ENCODE peak calls at places on chromosomes 11 and 22, in eight cellular contexts. Q is Daoy; L is HCT116; J is NCI-H2081; K is Calu3; M is hepatocyte; T is brain microvascular endothelial cell; A is activated CD4-positive, CD25-positive, alpha-beta regulatory T cell. B is an unnamed sample.

GRCh38 chr11:111733655-111734088 is 32.5 kb downstream of the PPP2R1B start:
- DNase-seq in K (no peak), A (no peak), T (no peak), L (no peak), Q (no peak), J (no peak), M (no peak), B (no peak)

GRCh38 chr11:2913029-2913431 is 16.2 kb downstream of the PHLDA2 start:
- DNase-seq in K (peak), J (no peak), M (peak), L (no peak), T (peak), A (no peak), Q (peak), B (no peak)

GRCh38 chr11:3219281-3219892 is 774 bp upstream of the MRGPRG start:
- DNase-seq in J (no peak), T (no peak), L (no peak), K (no peak), M (no peak), Q (peak), A (no peak), B (no peak)

GRCh38 chr11:88359529-88359928 is 22.0 kb upstream of the CTSC start:
- DNase-seq in K (no peak), L (no peak), Q (no peak), A (no peak), M (no peak), J (no peak), T (no peak), B (no peak)

GRCh38 chr11:38756537-38756936 is 2158.5 kb upstream of the RAG2 start:
- DNase-seq in J (no peak), Q (no peak), L (no peak), A (no peak), K (no peak), T (no peak), M (no peak), B (no peak)

GRCh38 chr11:69200331-69201047 is 44.8 kb downstream of the SMIM38 start:
- DNase-seq in T (no peak), J (no peak), M (no peak), Q (no peak), A (no peak), K (no peak), L (no peak), B (no peak)

GRCh38 chr11:102421262-102421661 is 31.3 kb downstream of the TMEM123 start:
- DNase-seq in L (no peak), K (no peak), M (no peak), Q (no peak), T (no peak), A (no peak), J (peak), B (no peak)

GRCh38 chr11:69116671-69117070 is 39.1 kb upstream of the SMIM38 start:
- DNase-seq in L (no peak), Q (no peak), K (no peak), M (no peak), T (no peak), A (no peak), J (no peak), B (no peak)

GRCh38 chr22:42964994-42965699 is 49.8 kb downstream of the PACSIN2 start:
- DNase-seq in A (no peak), Q (no peak), M (no peak), T (peak), J (no peak), K (peak), L (peak), B (no peak)

GRCh38 chr11:9972917-9973504 is 309.1 kb downstream of the SWAP70 start:
- DNase-seq in M (peak), T (peak), A (no peak), J (peak), L (peak), Q (peak), K (peak), B (peak)

GRCh38 chr22:49690454-49690853 is 137.2 kb downstream of the BRD1 start:
- DNase-seq in M (no peak), K (no peak), Q (no peak), A (no peak), J (no peak), L (no peak), T (no peak), B (no peak)

GRCh38 chr22:27662359-27663030 is 139.1 kb downstream of the MN1 start:
- DNase-seq in L (no peak), T (no peak), Q (no peak), M (peak), K (no peak), J (no peak), A (no peak), B (no peak)

GRCh38 chr11:65298655-65299179 is 15.9 kb upstream of the CDC42EP2 start:
- DNase-seq in Q (no peak), A (no peak), T (peak), K (no peak), M (peak), L (no peak), J (no peak), B (peak)

GRCh38 chr11:65953471-65953870 is 8.1 kb upstream of the SART1 start:
- DNase-seq in L (no peak), J (no peak), T (no peak), Q (no peak), M (no peak), K (no peak), A (no peak), B (no peak)

GRCh38 chr11:12167098-12167999 is 57.0 kb downstream of the MICAL2 start:
- DNase-seq in A (no peak), Q (peak), J (peak), M (peak), L (peak), T (peak), K (peak), B (no peak)

GRCh38 chr22:32800158-32800557 is 1.3 kb upstream of the TIMP3 start:
- DNase-seq in A (no peak), T (no peak), L (no peak), J (no peak), M (no peak), K (no peak), Q (no peak), B (no peak)

GRCh38 chr22:19932367-19933206 is 9.0 kb upstream of the COMT start:
- DNase-seq in Q (no peak), A (no peak), T (no peak), K (no peak), L (no peak), J (peak), M (no peak), B (no peak)

GRCh38 chr11:47941907-47942558 is 38.3 kb upstream of the PTPRJ start:
- DNase-seq in K (no peak), J (no peak), Q (no peak), A (no peak), T (no peak), M (peak), L (no peak), B (no peak)

GRCh38 chr22:44351685-44352377 is 39.1 kb upstream of the SHISAL1 start:
- DNase-seq in M (peak), A (no peak), T (peak), K (peak), L (no peak), J (no peak), Q (peak), B (no peak)

GRCh38 chr11:57224537-57224936 is 12.5 kb downstream of the APLNR start:
- DNase-seq in M (no peak), K (no peak), T (peak), J (no peak), A (no peak), L (no peak), Q (peak), B (no peak)

GRCh38 chr11:46210133-46210636 is 67.3 kb upstream of the CREB3L1 start:
- DNase-seq in L (no peak), T (peak), Q (peak), J (no peak), K (peak), M (no peak), A (no peak), B (no peak)

GRCh38 chr11:7575841-7576451 is 62.1 kb downstream of the PPFIBP2 start:
- DNase-seq in A (no peak), L (no peak), T (no peak), J (no peak), M (peak), Q (peak), K (peak), B (no peak)

GRCh38 chr11:62266558-62266957 is 3.4 kb upstream of the SCGB2A2 start:
- DNase-seq in M (no peak), K (no peak), A (no peak), L (no peak), J (no peak), Q (peak), T (no peak), B (no peak)

GRCh38 chr11:43447124-43447523 is 88.4 kb downstream of the TTC17 start:
- DNase-seq in L (no peak), A (no peak), T (no peak), K (no peak), M (no peak), J (no peak), Q (no peak), B (no peak)

GRCh38 chr11:22957890-22958289 is 97.6 kb upstream of the CCDC179 start:
- DNase-seq in Q (no peak), L (no peak), A (no peak), M (no peak), T (no peak), J (no peak), K (peak), B (no peak)

GRCh38 chr22:22897947-22898346 is 10.3 kb downstream of the IGLL5 start:
- DNase-seq in L (no peak), T (no peak), J (no peak), Q (no peak), K (no peak), A (no peak), M (no peak), B (no peak)

GRCh38 chr22:41813726-41814410 is 13.4 kb downstream of the CCDC134 start:
- DNase-seq in J (no peak), A (no peak), L (no peak), K (no peak), M (no peak), Q (no peak), T (no peak), B (no peak)

GRCh38 chr11:90775573-90776165 is 552.8 kb upstream of the CHORDC1 start:
- DNase-seq in M (no peak), L (no peak), T (no peak), A (no peak), J (no peak), K (no peak), Q (no peak), B (no peak)

GRCh38 chr11:128222245-128222959 is 365.0 kb downstream of the ETS1 start:
- DNase-seq in K (no peak), M (no peak), J (no peak), Q (no peak), L (no peak), A (no peak), T (no peak), B (no peak)

GRCh38 chr22:39422101-39422500 is 22.5 kb downstream of the TAB1 start:
- DNase-seq in T (no peak), J (no peak), M (no peak), Q (no peak), L (no peak), K (no peak), A (no peak), B (no peak)

GRCh38 chr11:116829525-116830183 is at the start of gene APOC3:
- DNase-seq in T (no peak), M (peak), A (no peak), L (no peak), J (no peak), Q (no peak), K (no peak), B (no peak)